ENCODE peak calls at places on chromosomes 13 and 19, in ten cellular contexts. One of them, this sample, is unnamed.

GRCh38 chr19:55579766-55580621 is 654 bp downstream of the ZNF579 start:
- DNase-seq in DND-41: peak; percentile 57
- DNase-seq in ascending aorta: no peak
- DNase-seq in lower lobe of right lung: no peak
- DNase-seq in IMR-90: peak; percentile 41
- DNase-seq in CD8-positive, alpha-beta T cell: no peak
- DNase-seq in left lung: peak; percentile 39
- DNase-seq in esophagus squamous epithelium: no peak
- DNase-seq in body of pancreas: no peak
- DNase-seq in astrocyte: no peak
- DNase-seq in this sample: no peak

GRCh38 chr19:47122359-47123335 is 8.0 kb upstream of the SAE1 start:
- DNase-seq in IMR-90: peak; percentile 83
- DNase-seq in esophagus squamous epithelium: no peak
- DNase-seq in CD8-positive, alpha-beta T cell: no peak
- DNase-seq in astrocyte: peak; percentile 83
- DNase-seq in DND-41: no peak
- DNase-seq in body of pancreas: no peak
- DNase-seq in ascending aorta: no peak
- DNase-seq in left lung: no peak
- DNase-seq in lower lobe of right lung: no peak
- DNase-seq in this sample: no peak

GRCh38 chr13:111970501-111971155 is 96.3 kb upstream of the SOX1 start:
- DNase-seq in esophagus squamous epithelium: no peak
- DNase-seq in body of pancreas: no peak
- DNase-seq in ascending aorta: no peak
- DNase-seq in DND-41: no peak
- DNase-seq in left lung: no peak
- DNase-seq in CD8-positive, alpha-beta T cell: no peak
- DNase-seq in astrocyte: no peak
- DNase-seq in lower lobe of right lung: no peak
- DNase-seq in IMR-90: no peak
- DNase-seq in this sample: no peak

GRCh38 chr19:30434797-30435594 is 62.8 kb downstream of the ZNF536 start:
- DNase-seq in ascending aorta: no peak
- DNase-seq in lower lobe of right lung: no peak
- DNase-seq in esophagus squamous epithelium: no peak
- DNase-seq in astrocyte: no peak
- DNase-seq in DND-41: no peak
- DNase-seq in CD8-positive, alpha-beta T cell: no peak
- DNase-seq in body of pancreas: no peak
- DNase-seq in IMR-90: no peak
- DNase-seq in left lung: no peak
- DNase-seq in this sample: no peak

GRCh38 chr13:75850915-75851314 is 214.8 kb downstream of the LMO7 start:
- DNase-seq in left lung: no peak
- DNase-seq in lower lobe of right lung: no peak
- DNase-seq in astrocyte: no peak
- DNase-seq in IMR-90: no peak
- DNase-seq in DND-41: no peak
- DNase-seq in CD8-positive, alpha-beta T cell: no peak
- DNase-seq in ascending aorta: no peak
- DNase-seq in esophagus squamous epithelium: no peak
- DNase-seq in body of pancreas: no peak
- DNase-seq in this sample: no peak

GRCh38 chr13:42063105-42063504 is 14.7 kb downstream of the DGKH start:
- DNase-seq in ascending aorta: no peak
- DNase-seq in lower lobe of right lung: no peak
- DNase-seq in CD8-positive, alpha-beta T cell: no peak
- DNase-seq in IMR-90: no peak
- DNase-seq in left lung: no peak
- DNase-seq in DND-41: no peak
- DNase-seq in body of pancreas: no peak
- DNase-seq in astrocyte: no peak
- DNase-seq in esophagus squamous epithelium: no peak
- DNase-seq in this sample: no peak

GRCh38 chr13:38391341-38391740 is 41.7 kb downstream of the UFM1 start:
- DNase-seq in DND-41: no peak
- DNase-seq in ascending aorta: no peak
- DNase-seq in esophagus squamous epithelium: no peak
- DNase-seq in astrocyte: no peak
- DNase-seq in lower lobe of right lung: no peak
- DNase-seq in left lung: no peak
- DNase-seq in CD8-positive, alpha-beta T cell: no peak
- DNase-seq in body of pancreas: no peak
- DNase-seq in IMR-90: no peak
- DNase-seq in this sample: no peak

GRCh38 chr13:29925457-29925856 is 75.0 kb upstream of the UBL3 start:
- DNase-seq in lower lobe of right lung: peak; percentile 81
- DNase-seq in DND-41: no peak
- DNase-seq in IMR-90: peak; percentile 78
- DNase-seq in astrocyte: peak; percentile 77
- DNase-seq in body of pancreas: peak; percentile 96
- DNase-seq in left lung: peak; percentile 76
- DNase-seq in esophagus squamous epithelium: peak; percentile 10
- DNase-seq in ascending aorta: peak; percentile 71
- DNase-seq in CD8-positive, alpha-beta T cell: no peak
- DNase-seq in this sample: peak; percentile 81

GRCh38 chr19:15022752-15023151 is 26.5 kb upstream of the CASP14 start:
- DNase-seq in esophagus squamous epithelium: no peak
- DNase-seq in IMR-90: no peak
- DNase-seq in astrocyte: no peak
- DNase-seq in body of pancreas: peak; percentile 92
- DNase-seq in CD8-positive, alpha-beta T cell: no peak
- DNase-seq in left lung: no peak
- DNase-seq in DND-41: no peak
- DNase-seq in ascending aorta: no peak
- DNase-seq in lower lobe of right lung: no peak
- DNase-seq in this sample: no peak

GRCh38 chr13:112509190-112509589 is 78.8 kb downstream of the TUBGCP3 start:
- DNase-seq in left lung: peak; percentile 59
- DNase-seq in CD8-positive, alpha-beta T cell: no peak
- DNase-seq in body of pancreas: no peak
- DNase-seq in astrocyte: no peak
- DNase-seq in IMR-90: no peak
- DNase-seq in esophagus squamous epithelium: no peak
- DNase-seq in DND-41: no peak
- DNase-seq in lower lobe of right lung: peak; percentile 60
- DNase-seq in ascending aorta: no peak
- DNase-seq in this sample: no peak

GRCh38 chr13:40598599-40598998 is 67.8 kb downstream of the FOXO1 start:
- DNase-seq in left lung: no peak
- DNase-seq in esophagus squamous epithelium: no peak
- DNase-seq in DND-41: no peak
- DNase-seq in body of pancreas: peak; percentile 29
- DNase-seq in ascending aorta: no peak
- DNase-seq in CD8-positive, alpha-beta T cell: no peak
- DNase-seq in IMR-90: no peak
- DNase-seq in astrocyte: peak; percentile 26
- DNase-seq in lower lobe of right lung: no peak
- DNase-seq in this sample: no peak

DNA sequence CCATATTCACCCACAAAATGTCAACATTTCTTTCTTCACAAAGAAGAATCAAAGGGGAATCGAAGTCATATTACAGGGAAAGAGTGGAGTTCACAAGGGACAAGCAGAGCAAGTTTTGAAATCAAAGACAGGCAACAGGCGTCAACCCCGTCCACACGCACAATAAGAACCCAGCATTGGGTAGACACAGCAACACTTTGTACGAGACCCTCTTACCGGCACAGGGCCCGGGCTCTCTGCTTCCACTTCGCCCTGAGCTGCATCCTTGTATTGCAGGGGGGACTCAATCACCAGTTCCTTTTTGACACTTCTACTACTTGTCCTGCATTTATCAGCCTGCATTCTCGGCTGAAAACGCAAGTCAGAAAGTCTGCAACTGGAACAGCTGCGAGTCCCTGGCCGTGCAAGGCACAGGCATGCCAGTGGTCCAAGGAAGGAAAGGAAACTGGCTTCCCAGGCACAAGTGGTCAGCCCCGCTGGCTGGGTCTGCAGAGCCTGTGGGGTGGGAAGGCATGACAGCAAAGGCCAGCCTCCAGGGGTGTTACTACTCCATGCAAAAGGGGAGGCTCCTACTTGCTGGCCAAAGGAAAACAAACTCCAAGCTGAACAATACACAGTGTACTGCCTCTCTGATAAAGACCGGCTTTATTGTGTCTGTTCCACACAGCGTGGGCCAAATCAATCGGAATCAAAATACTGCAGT is at the start of gene DOCK9:
- DNase-seq in DND-41: peak; percentile 41
- DNase-seq in left lung: peak; percentile 57
- DNase-seq in esophagus squamous epithelium: no peak
- DNase-seq in IMR-90: peak; percentile 65
- DNase-seq in lower lobe of right lung: peak; percentile 60
- DNase-seq in CD8-positive, alpha-beta T cell: no peak
- DNase-seq in astrocyte: peak; percentile 80
- DNase-seq in ascending aorta: no peak
- DNase-seq in body of pancreas: peak; percentile 59
- DNase-seq in this sample: peak; percentile 59
- H3K4me3 ChIP-seq in DND-41: no peak within 1 kb of the TSS
- H3K4me3 ChIP-seq in left lung: peak within 1 kb of the TSS; percentile 43
- H3K4me3 ChIP-seq in esophagus squamous epithelium: peak within 1 kb of the TSS; percentile 39
- H3K4me3 ChIP-seq in IMR-90: peak within 1 kb of the TSS; percentile 49
- H3K4me3 ChIP-seq in lower lobe of right lung: peak within 1 kb of the TSS; percentile 54
- H3K4me3 ChIP-seq in CD8-positive, alpha-beta T cell: no peak within 1 kb of the TSS
- H3K4me3 ChIP-seq in astrocyte: peak within 1 kb of the TSS; percentile 62
- H3K4me3 ChIP-seq in ascending aorta: peak within 1 kb of the TSS; percentile 51
- H3K4me3 ChIP-seq in body of pancreas: no peak within 1 kb of the TSS
- H3K4me3 ChIP-seq in this sample: peak within 1 kb of the TSS; percentile 62

DNA sequence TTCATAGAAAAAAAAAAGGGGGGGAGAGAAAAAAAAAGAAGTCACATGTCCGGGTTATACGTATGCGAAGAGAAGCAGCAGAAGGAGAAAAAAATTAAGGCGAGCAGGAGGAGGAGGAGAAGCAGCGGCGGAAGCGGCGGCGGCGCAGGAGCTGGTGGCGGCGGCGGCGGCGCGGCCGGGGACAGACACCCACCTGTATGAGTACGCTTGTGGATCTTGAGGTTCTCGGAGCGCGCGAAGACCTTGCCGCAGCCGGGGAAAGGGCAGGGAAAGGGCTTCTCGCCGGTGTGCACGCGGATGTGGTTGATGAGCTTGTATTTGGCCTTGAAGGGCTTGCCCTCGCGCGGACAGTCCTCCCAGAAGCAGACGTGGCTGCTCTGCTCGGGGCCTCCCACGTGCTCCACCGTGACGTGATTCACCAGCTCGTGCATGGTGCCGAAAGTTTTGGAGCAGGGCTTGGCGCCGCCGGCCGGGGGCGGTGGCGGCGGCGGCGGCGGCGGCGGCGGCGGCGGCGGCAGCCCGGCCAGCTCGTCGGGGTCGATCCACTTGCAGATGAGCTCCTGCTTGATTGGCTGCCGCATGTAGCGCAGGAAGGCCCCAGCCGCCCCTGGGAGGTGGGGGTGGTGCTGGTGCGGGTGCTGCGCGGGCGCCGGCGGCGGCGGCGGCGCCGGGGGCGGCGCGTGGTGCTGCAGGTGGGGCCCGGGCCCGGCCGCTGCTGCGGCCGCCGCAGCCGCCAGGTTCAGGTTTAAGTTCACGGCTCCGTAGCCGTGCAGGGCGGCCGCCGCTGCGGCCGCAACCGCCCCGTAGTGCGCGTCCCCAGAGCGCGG is 1.4 kb downstream of the ZIC5 start:
- DNase-seq in body of pancreas: no peak
- DNase-seq in IMR-90: no peak
- DNase-seq in ascending aorta: no peak
- DNase-seq in esophagus squamous epithelium: no peak
- DNase-seq in lower lobe of right lung: no peak
- DNase-seq in CD8-positive, alpha-beta T cell: no peak
- DNase-seq in astrocyte: no peak
- DNase-seq in left lung: no peak
- DNase-seq in DND-41: peak; percentile 72
- DNase-seq in this sample: no peak
- H3K27me3 ChIP-seq in body of pancreas: no peaks in the 10 kb centered on the region
- H3K27me3 ChIP-seq in IMR-90: peaks cover 94% of the 10 kb centered on the region
- H3K27me3 ChIP-seq in ascending aorta: peaks cover 68% of the 10 kb centered on the region
- H3K27me3 ChIP-seq in esophagus squamous epithelium: peaks cover 73% of the 10 kb centered on the region
- H3K27me3 ChIP-seq in lower lobe of right lung: peaks cover 96% of the 10 kb centered on the region
- H3K27me3 ChIP-seq in CD8-positive, alpha-beta T cell: peaks cover 71% of the 10 kb centered on the region
- H3K27me3 ChIP-seq in astrocyte: peaks cover 74% of the 10 kb centered on the region
- H3K27me3 ChIP-seq in left lung: peaks cover 98% of the 10 kb centered on the region
- H3K27me3 ChIP-seq in DND-41: no peaks in the 10 kb centered on the region
- H3K27me3 ChIP-seq in this sample: peaks cover 20% of the 10 kb centered on the region

DNA sequence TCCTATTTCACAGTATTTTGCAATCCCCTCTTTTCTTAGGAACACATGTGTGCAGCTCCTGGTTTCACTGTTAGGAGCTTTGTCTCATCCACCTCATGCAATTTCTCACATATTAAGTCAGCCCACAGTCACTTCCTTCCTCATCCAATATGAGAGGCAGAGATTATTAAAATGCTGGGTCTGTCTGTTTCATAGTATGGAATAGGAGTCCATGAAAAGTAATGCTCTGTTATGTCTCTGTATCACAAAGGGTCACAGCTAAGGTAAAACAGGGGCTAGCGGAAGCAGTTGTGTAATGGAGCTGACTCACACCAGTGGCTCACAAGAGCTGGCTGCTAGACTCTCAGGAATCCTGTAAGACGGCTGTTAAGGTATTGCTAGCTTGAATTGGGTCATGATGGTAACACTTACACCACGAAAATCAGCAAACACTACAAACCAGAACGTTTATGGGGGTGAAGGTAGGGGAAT is 216.5 kb downstream of the EFNB2 start:
- DNase-seq in lower lobe of right lung: no peak
- DNase-seq in DND-41: no peak
- DNase-seq in esophagus squamous epithelium: no peak
- DNase-seq in ascending aorta: no peak
- DNase-seq in body of pancreas: no peak
- DNase-seq in CD8-positive, alpha-beta T cell: no peak
- DNase-seq in astrocyte: peak; percentile 98
- DNase-seq in IMR-90: peak; percentile 96
- DNase-seq in left lung: peak; percentile 62
- DNase-seq in this sample: no peak
- H3K27ac ChIP-seq in lower lobe of right lung: no peak overlapping the region
- H3K27ac ChIP-seq in DND-41: no peak overlapping the region
- H3K27ac ChIP-seq in esophagus squamous epithelium: no peak overlapping the region
- H3K27ac ChIP-seq in ascending aorta: no peak overlapping the region
- H3K27ac ChIP-seq in body of pancreas: no peak overlapping the region
- H3K27ac ChIP-seq in CD8-positive, alpha-beta T cell: no peak overlapping the region
- H3K27ac ChIP-seq in astrocyte: peak overlapping the region; percentile 51
- H3K27ac ChIP-seq in IMR-90: no peak overlapping the region
- H3K27ac ChIP-seq in left lung: peak overlapping the region; percentile 30
- H3K27ac ChIP-seq in this sample: no peak overlapping the region

DNA sequence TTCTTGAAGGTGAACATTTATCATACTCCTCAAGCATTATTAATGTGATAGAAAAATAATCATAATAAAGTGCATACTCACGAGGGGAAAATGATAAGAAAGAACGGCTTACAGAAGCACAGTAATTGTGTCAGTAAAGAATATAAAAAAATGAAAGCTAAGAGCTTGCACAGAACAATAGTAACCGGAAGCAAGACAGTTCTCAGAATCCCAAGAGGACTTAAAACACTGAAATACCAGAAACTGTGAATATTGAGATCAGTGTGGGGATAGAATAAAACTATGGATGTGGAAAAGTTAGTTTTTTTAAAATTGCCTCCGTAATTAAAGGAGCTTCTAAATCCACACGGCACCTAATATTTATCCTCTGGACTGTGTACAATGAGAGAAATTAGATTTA is 482.7 kb downstream of the SLITRK6 start:
- DNase-seq in left lung: no peak
- DNase-seq in esophagus squamous epithelium: no peak
- DNase-seq in DND-41: no peak
- DNase-seq in lower lobe of right lung: no peak
- DNase-seq in IMR-90: no peak
- DNase-seq in astrocyte: no peak
- DNase-seq in body of pancreas: no peak
- DNase-seq in ascending aorta: no peak
- DNase-seq in CD8-positive, alpha-beta T cell: no peak
- DNase-seq in this sample: no peak
- H3K4me3 ChIP-seq in left lung: no peak overlapping the region
- H3K4me3 ChIP-seq in esophagus squamous epithelium: no peak overlapping the region
- H3K4me3 ChIP-seq in DND-41: no peak overlapping the region
- H3K4me3 ChIP-seq in lower lobe of right lung: no peak overlapping the region
- H3K4me3 ChIP-seq in IMR-90: no peak overlapping the region
- H3K4me3 ChIP-seq in astrocyte: no peak overlapping the region
- H3K4me3 ChIP-seq in body of pancreas: no peak overlapping the region
- H3K4me3 ChIP-seq in ascending aorta: no peak overlapping the region
- H3K4me3 ChIP-seq in CD8-positive, alpha-beta T cell: no peak overlapping the region
- H3K4me3 ChIP-seq in this sample: no peak overlapping the region

This sample was measured in psoas muscle.